ENCODE peak calls at places on chromosomes 5 and 9, in five cellular contexts. D is H1, W is HepG2, V is K562, L is GM12878. T is an unnamed sample.

GRCh38 chr9:33162721-33163311 is 4.3 kb downstream of the B4GALT1 start:
- DNase-seq in D (no peak), V (no peak), L (no peak), W (peak), T (peak)

GRCh38 chr5:157918811-157919742 is 60.1 kb upstream of the CLINT1 start:
- DNase-seq in W (no peak), V (no peak), L (no peak), D (no peak), T (no peak)

GRCh38 chr9:106772523-106773290 is 90.3 kb upstream of the ZNF462 start:
- DNase-seq in W (no peak), V (no peak), L (no peak), D (no peak), T (no peak)

GRCh38 chr5:39759696-39760095 is 334.9 kb upstream of the DAB2 start:
- DNase-seq in D (no peak), W (no peak), L (no peak), V (no peak), T (no peak)

GRCh38 chr9:89093201-89093600 is 85.4 kb downstream of the SHC3 start:
- DNase-seq in W (no peak), V (no peak), D (no peak), L (no peak), T (no peak)

GRCh38 chr9:106860731-106861584 is 2.0 kb upstream of the ZNF462 start:
- DNase-seq in D (no peak), W (no peak), L (no peak), V (no peak), T (no peak)

GRCh38 chr9:87564111-87564510 is 66.4 kb downstream of the DAPK1 start:
- DNase-seq in L (no peak), D (no peak), V (peak), W (peak), T (no peak)

GRCh38 chr5:96687080-96687479 is 24.9 kb downstream of the CAST start:
- DNase-seq in D (no peak), V (no peak), W (no peak), L (no peak), T (no peak)

GRCh38 chr5:149418910-149419531 is 39.9 kb upstream of the IL17B start:
- DNase-seq in L (no peak), V (no peak), W (no peak), D (no peak), T (no peak)
- H3K27ac ChIP-seq in L (no peak), V (no peak), W (no peak), D (no peak), T (no peak)

GRCh38 chr5:56522972-56523371 is 289.8 kb upstream of the ANKRD55 start:
- DNase-seq in L (no peak), V (no peak), W (no peak), D (no peak), T (no peak)
- TF ChIP-seq KDM1A in L (no peak), V (no peak), W (no peak), D (no peak), T (no peak)

GRCh38 chr5:151106509-151106908 is 25.7 kb upstream of the TNIP1 start:
- DNase-seq in V (no peak), W (no peak), D (no peak), L (no peak), T (no peak)

GRCh38 chr5:151104795-151105194 is 24.0 kb upstream of the TNIP1 start:
- DNase-seq in D (no peak), W (peak), V (no peak), L (no peak), T (no peak)

GRCh38 chr5:151105561-151105960 is 24.7 kb upstream of the TNIP1 start:
- DNase-seq in L (no peak), W (no peak), V (no peak), D (no peak), T (no peak)

GRCh38 chr5:151107084-151107483 is 26.2 kb upstream of the TNIP1 start:
- DNase-seq in L (no peak), W (no peak), V (no peak), D (no peak), T (no peak)

GRCh38 chr5:151106073-151106472 is 25.2 kb upstream of the TNIP1 start:
- DNase-seq in D (no peak), W (no peak), L (no peak), V (no peak), T (no peak)
- H3K27ac ChIP-seq in D (no peak), W (no peak), L (no peak), V (no peak), T (no peak)

GRCh38 chr5:54884195-54884536 is 101.2 kb downstream of the ESM1 start:
- DNase-seq in V (no peak), W (no peak), D (no peak), L (no peak), T (no peak)
- TF ChIP-seq KDM1A in V (no peak), W (no peak), D (no peak), L (no peak), T (no peak)

DNA sequence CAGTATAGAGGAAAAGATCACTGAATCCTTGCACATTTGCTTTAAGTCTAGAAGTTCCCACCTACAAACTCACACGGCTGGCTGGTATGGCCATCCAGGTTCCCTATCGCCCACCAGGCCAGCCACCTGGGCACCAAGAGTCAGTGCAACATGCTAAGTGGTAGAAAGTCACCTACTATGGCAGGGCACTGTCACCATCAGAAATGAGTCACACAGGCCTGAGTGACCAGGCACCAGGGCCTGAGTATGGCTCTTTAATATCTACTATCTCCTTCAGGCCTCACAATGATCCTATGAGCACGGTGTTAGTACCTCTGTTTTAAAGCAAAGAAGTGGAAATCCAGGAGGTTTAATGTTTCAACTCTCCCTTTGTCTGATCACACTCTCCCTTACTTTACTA is 156.2 kb downstream of the CDK5RAP2 start:
- DNase-seq in L (no peak), W (no peak), V (no peak), D (no peak), T (no peak)
- H3K27ac ChIP-seq in L (no peak), W (no peak), V (no peak), D (no peak), T (no peak)

DNA sequence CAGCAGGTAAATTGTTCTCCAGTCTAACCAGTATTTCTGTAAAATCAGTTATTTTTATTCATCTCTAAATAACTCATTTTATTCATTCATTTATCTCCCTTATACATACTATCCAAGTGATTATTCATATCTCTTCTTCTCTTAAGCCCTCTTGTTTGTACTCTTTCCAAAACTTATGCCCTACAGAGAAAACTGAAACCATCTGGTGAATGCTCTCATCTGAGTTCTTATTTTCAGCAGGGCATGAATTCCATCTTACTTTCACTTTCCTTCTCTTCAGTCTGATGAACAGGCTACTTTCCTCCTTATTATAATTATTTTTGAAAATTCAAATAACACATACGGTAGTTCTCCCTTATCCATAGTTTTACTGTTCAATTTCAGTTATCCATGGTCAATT is 97.3 kb downstream of the SLC44A1 start:
- DNase-seq in D (no peak), W (no peak), L (no peak), V (no peak), T (no peak)
- TF ChIP-seq KDM1A in D (no peak), W (no peak), L (no peak), V (no peak), T (no peak)